ENCODE peak calls at places on chromosomes 12 and 14, in ten cellular contexts. A is IMR-90, I is AG10803, O is HepG2, U is GM06990, L is GM13976, E is mucosa of descending colon, H is nephron progenitor cell, T is adrenal gland, M is K562. Q is an unnamed sample.

GRCh38 chr14:36068777-36069534 is 107.6 kb downstream of the PTCSC3 start:
- DNase-seq in I (peak; percentile 84), U (no peak), M (no peak), O (no peak), A (peak; percentile 21), E (no peak), T (no peak), L (no peak), H (no peak), Q (no peak)

GRCh38 chr14:105258846-105259245 is 10.5 kb downstream of the BTBD6 start:
- DNase-seq in I (no peak), E (peak; percentile 59), O (no peak), T (no peak), U (no peak), A (peak; percentile 54), L (no peak), M (no peak), H (no peak), Q (no peak)

GRCh38 chr12:2244013-2244861 is 191.4 kb downstream of the CACNA1C start:
- DNase-seq in A (peak; percentile 97), H (peak; percentile 17), U (no peak), O (peak; percentile 50), M (no peak), E (no peak), L (no peak), I (peak; percentile 89), T (no peak), Q (no peak)

GRCh38 chr12:109716512-109717389 is 3.1 kb downstream of the FAM222A start:
- DNase-seq in H (no peak), L (no peak), E (no peak), I (peak; percentile 62), M (no peak), O (peak; percentile 31), A (peak; percentile 12), T (peak; percentile 80), U (no peak), Q (peak; percentile 11)

GRCh38 chr12:55847603-55848329 is 5.0 kb upstream of the MMP19 start:
- DNase-seq in A (peak; percentile 100), U (no peak), L (no peak), E (peak; percentile 59), I (peak; percentile 100), O (peak; percentile 26), M (peak; percentile 89), H (peak; percentile 44), T (peak; percentile 94), Q (peak; percentile 78)

GRCh38 chr12:60205500-60205899 is 609.7 kb downstream of the SLC16A7 start:
- DNase-seq in T (no peak), M (peak; percentile 17), A (peak; percentile 41), E (no peak), I (peak; percentile 76), O (no peak), H (no peak), L (no peak), U (no peak), Q (no peak)

GRCh38 chr12:6215120-6215807 is 15.1 kb downstream of the CD9 start:
- DNase-seq in M (no peak), H (no peak), E (no peak), T (no peak), L (no peak), O (no peak), A (no peak), I (no peak), U (no peak), Q (no peak)

GRCh38 chr12:27539191-27539631 is 15.2 kb downstream of the PPFIBP1 start:
- DNase-seq in I (no peak), L (no peak), E (no peak), M (no peak), U (no peak), H (no peak), A (peak; percentile 71), O (no peak), T (no peak), Q (no peak)

GRCh38 chr12:11875414-11875935 is 195.3 kb upstream of the BCL2L14 start:
- DNase-seq in L (peak; percentile 42), U (no peak), I (peak; percentile 8), T (no peak), H (no peak), O (no peak), M (no peak), E (no peak), A (no peak), Q (no peak)

GRCh38 chr12:63419119-63419518 is 249.2 kb downstream of the DPY19L2 start:
- DNase-seq in T (no peak), L (no peak), E (no peak), U (no peak), H (no peak), I (no peak), O (no peak), A (no peak), M (peak; percentile 2), Q (no peak)

GRCh38 chr12:57522887-57523705 is 472 bp downstream of the MBD6 start:
- DNase-seq in A (peak; percentile 49), I (peak; percentile 46), M (peak; percentile 84), E (peak; percentile 74), L (no peak), H (peak; percentile 72), O (no peak), T (peak; percentile 81), U (no peak), Q (peak; percentile 50)

GRCh38 chr14:50846171-50846880 is 15.4 kb upstream of the NIN start:
- DNase-seq in T (no peak), E (no peak), A (peak; percentile 92), H (no peak), I (peak; percentile 85), M (no peak), L (no peak), U (no peak), O (no peak), Q (no peak)

GRCh38 chr12:120421701-120422100 is 16.2 kb upstream of the COX6A1 start:
- DNase-seq in E (no peak), H (no peak), T (no peak), O (no peak), L (no peak), U (no peak), A (no peak), I (no peak), M (no peak), Q (no peak)

GRCh38 chr12:79522237-79522636 is 168.5 kb downstream of the PAWR start:
- DNase-seq in U (no peak), T (no peak), A (no peak), E (no peak), I (no peak), M (no peak), L (no peak), H (no peak), O (no peak), Q (no peak)

GRCh38 chr12:120466560-120467315 is 2.8 kb downstream of the SRSF9 start:
- DNase-seq in I (peak; percentile 44), L (no peak), H (peak; percentile 52), O (peak; percentile 27), U (no peak), E (peak; percentile 47), A (peak; percentile 45), M (peak; percentile 70), T (peak; percentile 71), Q (peak; percentile 55)

DNA sequence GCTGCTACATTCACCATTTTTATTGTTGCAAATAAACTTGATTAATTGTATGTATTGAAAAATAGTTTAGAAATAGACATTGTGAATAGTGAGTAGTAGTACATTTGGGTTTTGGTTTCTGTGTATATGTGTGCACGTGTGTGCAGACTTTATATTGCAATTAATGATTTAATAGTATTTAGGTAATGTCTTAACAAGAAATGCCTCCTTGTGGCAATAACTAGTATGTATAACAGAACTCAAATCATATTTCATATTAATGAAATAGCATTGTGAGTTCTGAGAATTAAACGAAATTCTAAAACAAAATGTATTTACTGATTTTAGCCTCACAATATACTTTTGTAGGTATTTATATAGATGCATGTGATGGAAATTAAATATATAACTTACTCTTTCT is 100.1 kb downstream of the SCAF11 start:
- DNase-seq in L (no peak), E (no peak), T (no peak), M (no peak), O (no peak), U (no peak), H (no peak), I (no peak), A (no peak), Q (no peak)
- TF ChIP-seq CTCF in L (no peak), E (no peak), T (peak; percentile 11), M (no peak), O (no peak), U (no peak), H (no peak), I (no peak), A (no peak), Q (no peak)

GRCh38 chr12:8823565-8824300 is 1.3 kb downstream of the A2ML1 start:
- DNase-seq in H (peak; percentile 37), M (peak; percentile 68), U (no peak), O (no peak), L (peak; percentile 11), I (peak; percentile 17), E (no peak), T (peak; percentile 55), A (peak; percentile 12), Q (no peak)

GRCh38 chr12:8817856-8818255 is 4.6 kb upstream of the A2ML1 start:
- DNase-seq in M (no peak), A (no peak), T (no peak), I (peak; percentile 50), L (no peak), O (no peak), E (no peak), H (no peak), U (no peak), Q (no peak)

GRCh38 chr12:8819676-8819980 is 2.8 kb upstream of the A2ML1 start:
- DNase-seq in H (no peak), E (no peak), I (no peak), O (no peak), A (peak; percentile 9), U (no peak), M (peak; percentile 30), T (no peak), L (no peak), Q (no peak)

GRCh38 chr12:8818526-8818925 is 3.9 kb upstream of the A2ML1 start:
- DNase-seq in M (no peak), U (no peak), E (no peak), T (no peak), I (no peak), L (no peak), A (no peak), H (no peak), O (no peak), Q (no peak)

GRCh38 chr12:8822298-8822697 is at the start of gene A2ML1:
- DNase-seq in O (no peak), L (no peak), A (no peak), E (no peak), T (no peak), H (no peak), U (no peak), M (no peak), I (no peak), Q (no peak)
- TF ChIP-seq CTCF in O (no peak), L (no peak), A (no peak), E (no peak), T (no peak), H (no peak), U (no peak), M (no peak), I (no peak), Q (no peak)

GRCh38 chr14:88562532-88562830 is 356 bp upstream of the ZC3H14 start:
- DNase-seq in A (no peak), H (no peak), O (no peak), I (no peak), T (no peak), U (no peak), M (no peak), L (no peak), E (no peak), Q (no peak)
- TF ChIP-seq CTCF in A (no peak), H (no peak), O (no peak), I (no peak), T (no peak), U (no peak), M (no peak), L (no peak), E (no peak), Q (no peak)

GRCh38 chr14:58605465-58605864 is 32.3 kb upstream of the DACT1 start:
- DNase-seq in O (no peak), L (no peak), U (no peak), M (no peak), H (no peak), I (no peak), T (no peak), E (no peak), A (no peak), Q (no peak)
- TF ChIP-seq CTCF in O (no peak), L (no peak), U (no peak), M (no peak), H (no peak), I (no peak), T (no peak), E (no peak), A (no peak), Q (no peak)